ENCODE peak calls at places on chromosome 11, in four cellular contexts. One of them, this sample, is unnamed.

GRCh38 chr11:105718641-105719040 is 108.8 kb downstream of the GRIA4 start:
- DNase-seq in adrenal gland: no peak
- DNase-seq in brain microvascular endothelial cell: no peak
- DNase-seq in thoracic aorta: no peak
- DNase-seq in this sample: no peak

GRCh38 chr11:2130881-2131352 is 8.3 kb downstream of the IGF2 start:
- DNase-seq in adrenal gland: no peak
- DNase-seq in brain microvascular endothelial cell: no peak
- DNase-seq in thoracic aorta: no peak
- DNase-seq in this sample: no peak

GRCh38 chr11:69238562-69239319 is 55.2 kb upstream of the MYEOV start:
- DNase-seq in adrenal gland: no peak
- DNase-seq in brain microvascular endothelial cell: no peak
- DNase-seq in thoracic aorta: no peak
- DNase-seq in this sample: no peak

GRCh38 chr11:35043933-35044332 is 95.0 kb upstream of the CD44 start:
- DNase-seq in adrenal gland: no peak
- DNase-seq in brain microvascular endothelial cell: no peak
- DNase-seq in thoracic aorta: no peak
- DNase-seq in this sample: no peak

GRCh38 chr11:107608809-107609208 is 17.9 kb downstream of the ELMOD1 start:
- DNase-seq in adrenal gland: no peak
- DNase-seq in brain microvascular endothelial cell: no peak
- DNase-seq in thoracic aorta: no peak
- DNase-seq in this sample: no peak

GRCh38 chr11:104841185-104841584 is 57.1 kb downstream of the CASP12 start:
- DNase-seq in adrenal gland: no peak
- DNase-seq in brain microvascular endothelial cell: no peak
- DNase-seq in thoracic aorta: no peak
- DNase-seq in this sample: no peak

GRCh38 chr11:74025467-74026166 is 16.7 kb upstream of the UCP3 start:
- DNase-seq in adrenal gland: no peak
- DNase-seq in brain microvascular endothelial cell: peak; percentile 52
- DNase-seq in thoracic aorta: no peak
- DNase-seq in this sample: no peak

GRCh38 chr11:118476676-118477075 is 40.4 kb downstream of the KMT2A start:
- DNase-seq in adrenal gland: no peak
- DNase-seq in brain microvascular endothelial cell: peak; percentile 8
- DNase-seq in thoracic aorta: no peak
- DNase-seq in this sample: no peak

GRCh38 chr11:128862913-128863660 is 4.0 kb downstream of the KCNJ1 start:
- DNase-seq in adrenal gland: no peak
- DNase-seq in brain microvascular endothelial cell: peak; percentile 28
- DNase-seq in thoracic aorta: no peak
- DNase-seq in this sample: peak; percentile 43

GRCh38 chr11:96486890-96487633 is 97.2 kb downstream of the JRKL start:
- DNase-seq in adrenal gland: peak; percentile 26
- DNase-seq in brain microvascular endothelial cell: peak; percentile 40
- DNase-seq in thoracic aorta: no peak
- DNase-seq in this sample: no peak

GRCh38 chr11:9506489-9507343 is 45.9 kb downstream of the ZNF143 start:
- DNase-seq in adrenal gland: peak; percentile 73
- DNase-seq in brain microvascular endothelial cell: peak; percentile 66
- DNase-seq in thoracic aorta: peak; percentile 26
- DNase-seq in this sample: peak; percentile 42

GRCh38 chr11:7281083-7281482 is 29.4 kb downstream of the SYT9 start:
- DNase-seq in adrenal gland: no peak
- DNase-seq in brain microvascular endothelial cell: no peak
- DNase-seq in thoracic aorta: no peak
- DNase-seq in this sample: no peak

GRCh38 chr11:14258177-14258935 is 100.6 kb downstream of the RRAS2 start:
- DNase-seq in adrenal gland: no peak
- DNase-seq in brain microvascular endothelial cell: peak; percentile 21
- DNase-seq in thoracic aorta: no peak
- DNase-seq in this sample: no peak

GRCh38 chr11:128453444-128454336 is 133.7 kb downstream of the ETS1 start:
- DNase-seq in adrenal gland: no peak
- DNase-seq in brain microvascular endothelial cell: peak; percentile 95
- DNase-seq in thoracic aorta: peak; percentile 55
- DNase-seq in this sample: peak; percentile 95

GRCh38 chr11:120115272-120116000 is 22.5 kb downstream of the TRIM29 start:
- DNase-seq in adrenal gland: no peak
- DNase-seq in brain microvascular endothelial cell: no peak
- DNase-seq in thoracic aorta: no peak
- DNase-seq in this sample: no peak

GRCh38 chr11:13289081-13289480 is 11.5 kb downstream of the BMAL1 start:
- DNase-seq in adrenal gland: no peak
- DNase-seq in brain microvascular endothelial cell: peak; percentile 17
- DNase-seq in thoracic aorta: no peak
- DNase-seq in this sample: no peak

GRCh38 chr11:4093519-4094347 is 866 bp upstream of the RRM1 start:
- DNase-seq in adrenal gland: no peak
- DNase-seq in brain microvascular endothelial cell: no peak
- DNase-seq in thoracic aorta: no peak
- DNase-seq in this sample: no peak

GRCh38 chr11:34395916-34396555 is 38.2 kb upstream of the ABTB2 start:
- DNase-seq in adrenal gland: no peak
- DNase-seq in brain microvascular endothelial cell: peak; percentile 9
- DNase-seq in thoracic aorta: no peak
- DNase-seq in this sample: peak; percentile 18

GRCh38 chr11:74950374-74950969 is 1.4 kb downstream of the SPCS2 start:
- DNase-seq in adrenal gland: no peak
- DNase-seq in brain microvascular endothelial cell: no peak
- DNase-seq in thoracic aorta: no peak
- DNase-seq in this sample: no peak

GRCh38 chr11:65981101-65981740 is 19.7 kb downstream of the SART1 start:
- DNase-seq in adrenal gland: no peak
- DNase-seq in brain microvascular endothelial cell: no peak
- DNase-seq in thoracic aorta: no peak
- DNase-seq in this sample: no peak

GRCh38 chr11:10302744-10303557 is 1.9 kb upstream of the ADM start:
- DNase-seq in adrenal gland: peak; percentile 91
- DNase-seq in brain microvascular endothelial cell: peak; percentile 48
- DNase-seq in thoracic aorta: peak; percentile 41
- DNase-seq in this sample: no peak

GRCh38 chr11:62025429-62026105 is 58.1 kb upstream of the FTH1 start:
- DNase-seq in adrenal gland: peak; percentile 45
- DNase-seq in brain microvascular endothelial cell: peak; percentile 91
- DNase-seq in thoracic aorta: peak; percentile 27
- DNase-seq in this sample: peak; percentile 95

GRCh38 chr11:17760102-17761029 is 25.8 kb downstream of the KCNC1 start:
- DNase-seq in adrenal gland: peak; percentile 30
- DNase-seq in brain microvascular endothelial cell: peak; percentile 9
- DNase-seq in thoracic aorta: no peak
- DNase-seq in this sample: no peak

GRCh38 chr11:75867778-75868374 is 52.9 kb downstream of the UVRAG start:
- DNase-seq in adrenal gland: peak; percentile 45
- DNase-seq in brain microvascular endothelial cell: peak; percentile 29
- DNase-seq in thoracic aorta: no peak
- DNase-seq in this sample: peak; percentile 16

DNA sequence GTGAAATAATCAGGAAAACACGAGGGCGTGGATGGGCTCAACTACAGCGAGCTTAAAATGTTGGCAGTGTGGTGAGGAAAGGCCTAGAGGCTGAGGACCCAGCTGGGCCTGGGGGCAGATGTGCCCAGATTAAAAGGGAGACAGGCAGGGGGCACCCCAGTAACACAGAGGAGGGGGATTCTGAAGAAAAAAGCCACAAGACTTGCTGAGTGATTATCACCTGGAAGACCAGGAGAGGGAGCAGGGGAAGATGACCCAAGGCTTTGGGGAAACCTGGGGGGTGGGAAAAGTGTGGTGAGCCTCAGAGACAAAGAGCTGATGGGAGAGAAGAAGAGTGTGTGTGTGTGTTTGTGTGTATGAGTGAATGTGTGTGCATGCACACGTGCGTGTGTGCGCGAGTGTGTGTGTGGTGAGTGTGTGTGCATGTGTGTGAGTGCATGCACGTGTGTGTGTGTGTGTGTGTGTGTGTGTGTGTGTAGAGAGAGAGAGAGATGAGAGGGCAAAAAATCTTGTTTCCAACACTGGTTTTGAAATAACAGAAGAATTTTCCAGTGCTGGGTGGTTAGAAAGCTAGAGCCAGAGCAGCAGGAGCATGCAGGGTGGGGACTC is 500.5 kb downstream of the BUD13 start:
- DNase-seq in adrenal gland: no peak
- DNase-seq in brain microvascular endothelial cell: no peak
- DNase-seq in thoracic aorta: no peak
- DNase-seq in this sample: no peak
- TF ChIP-seq CTCF in adrenal gland: no peak
- TF ChIP-seq CTCF in brain microvascular endothelial cell: no peak
- TF ChIP-seq CTCF in thoracic aorta: no peak
- TF ChIP-seq CTCF in this sample: no peak

DNA sequence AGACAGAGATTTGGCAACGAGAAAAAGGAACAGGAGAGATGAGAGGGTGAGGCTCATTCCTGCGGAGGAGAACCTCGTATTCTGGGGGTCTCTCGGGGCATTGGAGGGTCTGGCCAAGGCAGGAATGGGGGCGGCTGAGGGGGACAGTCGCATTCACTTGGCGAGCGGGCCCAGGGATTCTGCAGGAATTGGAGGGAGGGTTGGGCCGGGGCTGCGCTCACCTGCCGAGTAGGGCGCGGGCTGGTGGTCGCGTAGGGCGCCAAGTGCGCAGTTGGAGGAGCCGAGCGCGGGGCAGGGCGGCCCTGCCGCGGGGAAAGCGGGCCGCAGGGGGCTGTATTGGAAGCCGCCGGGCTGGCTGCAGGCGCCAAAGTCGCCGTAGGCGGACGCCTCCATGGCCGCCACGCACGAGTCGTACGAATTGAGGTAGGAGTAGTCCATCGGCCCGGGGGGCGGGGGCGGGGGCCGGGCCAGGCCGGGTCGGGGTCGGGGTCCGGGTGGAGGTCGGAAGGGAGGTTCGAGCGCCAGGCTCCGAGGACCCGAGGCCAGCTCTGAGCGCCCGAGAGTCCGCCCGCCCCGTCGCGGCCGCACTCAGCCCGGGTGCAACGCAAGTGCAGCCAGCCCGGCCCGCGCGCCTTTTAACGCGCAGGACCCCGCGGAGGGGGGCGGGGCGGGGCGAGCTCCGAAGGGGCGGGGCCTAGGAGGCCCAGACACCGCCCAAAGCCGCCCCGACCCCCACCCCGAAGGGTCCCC is at the start of gene PHOX2A:
- DNase-seq in adrenal gland: peak; percentile 45
- DNase-seq in brain microvascular endothelial cell: no peak
- DNase-seq in thoracic aorta: no peak
- DNase-seq in this sample: no peak
- H3K4me3 ChIP-seq in adrenal gland: no peak within 1 kb of the TSS
- H3K4me3 ChIP-seq in brain microvascular endothelial cell: peak within 1 kb of the TSS; percentile 15
- H3K4me3 ChIP-seq in thoracic aorta: peak within 1 kb of the TSS; percentile 35
- H3K4me3 ChIP-seq in this sample: no peak within 1 kb of the TSS

GRCh38 chr11:109791337-109791736 is 301.9 kb upstream of the ZC3H12C start:
- DNase-seq in adrenal gland: no peak
- DNase-seq in brain microvascular endothelial cell: no peak
- DNase-seq in thoracic aorta: no peak
- DNase-seq in this sample: no peak
- TF ChIP-seq CTCF in adrenal gland: no peak
- TF ChIP-seq CTCF in brain microvascular endothelial cell: no peak
- TF ChIP-seq CTCF in thoracic aorta: no peak
- TF ChIP-seq CTCF in this sample: no peak

DNA sequence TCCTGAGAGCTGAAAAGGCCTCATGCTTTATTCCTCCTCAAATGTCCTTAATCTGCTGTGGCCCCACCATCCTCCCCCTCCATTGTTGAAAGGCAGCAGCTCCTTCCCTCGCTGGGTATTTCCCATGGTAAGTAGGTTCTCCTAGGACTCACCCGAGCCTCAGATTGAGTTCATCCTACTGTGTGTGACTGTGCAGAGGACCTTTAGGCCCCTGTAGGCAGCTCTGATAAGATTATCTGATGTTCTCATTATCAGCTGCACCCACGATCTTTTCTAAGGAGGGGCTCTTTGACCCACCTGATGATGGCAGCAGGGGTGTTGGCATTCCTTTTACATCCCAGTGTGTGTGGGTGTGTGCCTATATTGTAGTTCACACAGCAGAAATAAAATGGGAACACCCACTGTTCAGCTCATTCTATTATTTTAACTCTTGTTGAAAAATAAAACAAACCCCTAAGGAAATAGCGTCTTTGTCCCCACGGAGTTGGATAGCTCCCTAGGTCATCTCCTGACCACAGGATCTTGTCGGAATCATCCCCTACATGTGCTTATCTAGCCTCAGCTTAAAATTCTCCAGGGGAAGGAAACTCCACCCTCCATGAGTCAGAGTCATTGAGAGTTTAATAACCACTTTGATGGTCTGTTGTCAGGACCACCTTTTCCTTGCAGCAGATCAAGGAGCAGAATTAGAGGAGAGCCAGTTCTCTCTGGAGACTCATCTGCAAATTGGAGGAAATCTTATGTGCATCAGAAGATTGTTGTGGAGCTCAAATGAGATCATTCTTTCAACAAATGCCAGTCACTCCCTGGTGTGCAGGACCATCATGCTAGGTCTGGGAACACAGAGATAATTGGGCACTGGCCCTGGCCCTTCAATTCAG is 19.3 kb downstream of the ENDOD1 start:
- DNase-seq in adrenal gland: no peak
- DNase-seq in brain microvascular endothelial cell: peak; percentile 86
- DNase-seq in thoracic aorta: no peak
- DNase-seq in this sample: no peak
- H3K4me3 ChIP-seq in adrenal gland: no peak overlapping the region
- H3K4me3 ChIP-seq in brain microvascular endothelial cell: peak overlapping the region; percentile 9
- H3K4me3 ChIP-seq in thoracic aorta: peak overlapping the region; percentile 48
- H3K4me3 ChIP-seq in this sample: no peak overlapping the region

This sample was measured in AG09309.